ENCODE peak calls at places on chromosomes 11 and 22, in ten cellular contexts. One of them, this sample, is unnamed.

GRCh38 chr22:33352768-33353167 is 294.6 kb upstream of the SYN3 start:
- DNase-seq in activated CD8-positive, alpha-beta memory T cell treated with anti-CD3 and anti-CD28 coated beads for 24 hours: no peak
- DNase-seq in skeletal muscle cell: no peak
- DNase-seq in pancreas: no peak
- DNase-seq in PC-3: no peak
- DNase-seq in BJ: no peak
- DNase-seq in brain pericyte: no peak
- DNase-seq in Daoy: no peak
- DNase-seq in GM10248: no peak
- DNase-seq in EH: peak; percentile 43
- DNase-seq in this sample: no peak

GRCh38 chr11:2926611-2927492 is 2.4 kb downstream of the PHLDA2 start:
- DNase-seq in PC-3: no peak
- DNase-seq in BJ: no peak
- DNase-seq in skeletal muscle cell: no peak
- DNase-seq in EH: no peak
- DNase-seq in Daoy: no peak
- DNase-seq in pancreas: peak; percentile 45
- DNase-seq in GM10248: no peak
- DNase-seq in brain pericyte: no peak
- DNase-seq in activated CD8-positive, alpha-beta memory T cell treated with anti-CD3 and anti-CD28 coated beads for 24 hours: no peak
- DNase-seq in this sample: no peak

GRCh38 chr11:39220501-39221230 is 2238.8 kb downstream of the LRRC4C start:
- DNase-seq in skeletal muscle cell: no peak
- DNase-seq in Daoy: no peak
- DNase-seq in brain pericyte: no peak
- DNase-seq in pancreas: no peak
- DNase-seq in PC-3: no peak
- DNase-seq in activated CD8-positive, alpha-beta memory T cell treated with anti-CD3 and anti-CD28 coated beads for 24 hours: no peak
- DNase-seq in BJ: no peak
- DNase-seq in GM10248: no peak
- DNase-seq in EH: no peak
- DNase-seq in this sample: no peak

GRCh38 chr22:50326959-50327710 is at the start of gene DENND6B:
- DNase-seq in BJ: no peak
- DNase-seq in pancreas: peak; percentile 94
- DNase-seq in EH: peak; percentile 83
- DNase-seq in skeletal muscle cell: no peak
- DNase-seq in GM10248: peak; percentile 93
- DNase-seq in activated CD8-positive, alpha-beta memory T cell treated with anti-CD3 and anti-CD28 coated beads for 24 hours: peak; percentile 88
- DNase-seq in brain pericyte: no peak
- DNase-seq in PC-3: peak; percentile 76
- DNase-seq in Daoy: peak; percentile 86
- DNase-seq in this sample: peak; percentile 62

GRCh38 chr11:38648597-38648996 is 2050.6 kb upstream of the RAG2 start:
- DNase-seq in pancreas: no peak
- DNase-seq in PC-3: peak; percentile 13
- DNase-seq in brain pericyte: no peak
- DNase-seq in GM10248: no peak
- DNase-seq in Daoy: no peak
- DNase-seq in skeletal muscle cell: no peak
- DNase-seq in BJ: no peak
- DNase-seq in activated CD8-positive, alpha-beta memory T cell treated with anti-CD3 and anti-CD28 coated beads for 24 hours: no peak
- DNase-seq in EH: no peak
- DNase-seq in this sample: no peak

GRCh38 chr11:8339592-8340022 is 75.9 kb upstream of the LMO1 start:
- DNase-seq in pancreas: no peak
- DNase-seq in Daoy: no peak
- DNase-seq in activated CD8-positive, alpha-beta memory T cell treated with anti-CD3 and anti-CD28 coated beads for 24 hours: no peak
- DNase-seq in brain pericyte: no peak
- DNase-seq in skeletal muscle cell: no peak
- DNase-seq in EH: no peak
- DNase-seq in BJ: no peak
- DNase-seq in GM10248: no peak
- DNase-seq in PC-3: no peak
- DNase-seq in this sample: no peak

GRCh38 chr11:49208006-49208721 is at the start of gene FOLH1:
- DNase-seq in skeletal muscle cell: no peak
- DNase-seq in BJ: no peak
- DNase-seq in GM10248: peak; percentile 8
- DNase-seq in activated CD8-positive, alpha-beta memory T cell treated with anti-CD3 and anti-CD28 coated beads for 24 hours: no peak
- DNase-seq in brain pericyte: no peak
- DNase-seq in Daoy: no peak
- DNase-seq in PC-3: peak; percentile 2
- DNase-seq in pancreas: peak; percentile 62
- DNase-seq in EH: no peak
- DNase-seq in this sample: no peak

GRCh38 chr11:116822575-116822974 is 529 bp downstream of the APOA4 start:
- DNase-seq in skeletal muscle cell: no peak
- DNase-seq in EH: no peak
- DNase-seq in activated CD8-positive, alpha-beta memory T cell treated with anti-CD3 and anti-CD28 coated beads for 24 hours: no peak
- DNase-seq in PC-3: no peak
- DNase-seq in BJ: no peak
- DNase-seq in Daoy: no peak
- DNase-seq in brain pericyte: no peak
- DNase-seq in GM10248: no peak
- DNase-seq in pancreas: no peak
- DNase-seq in this sample: no peak

GRCh38 chr11:20192641-20193040 is 32.4 kb upstream of the DBX1 start:
- DNase-seq in PC-3: no peak
- DNase-seq in GM10248: no peak
- DNase-seq in Daoy: no peak
- DNase-seq in brain pericyte: no peak
- DNase-seq in EH: no peak
- DNase-seq in pancreas: no peak
- DNase-seq in activated CD8-positive, alpha-beta memory T cell treated with anti-CD3 and anti-CD28 coated beads for 24 hours: no peak
- DNase-seq in skeletal muscle cell: no peak
- DNase-seq in BJ: no peak
- DNase-seq in this sample: no peak

GRCh38 chr11:122778148-122778547 is 60.2 kb upstream of the CRTAM start:
- DNase-seq in Daoy: peak; percentile 23
- DNase-seq in PC-3: peak; percentile 44
- DNase-seq in pancreas: no peak
- DNase-seq in skeletal muscle cell: no peak
- DNase-seq in GM10248: no peak
- DNase-seq in EH: peak; percentile 41
- DNase-seq in brain pericyte: no peak
- DNase-seq in activated CD8-positive, alpha-beta memory T cell treated with anti-CD3 and anti-CD28 coated beads for 24 hours: no peak
- DNase-seq in BJ: no peak
- DNase-seq in this sample: peak; percentile 52

GRCh38 chr11:66683877-66684276 is 6.2 kb upstream of the RBM4B start:
- DNase-seq in BJ: no peak
- DNase-seq in activated CD8-positive, alpha-beta memory T cell treated with anti-CD3 and anti-CD28 coated beads for 24 hours: no peak
- DNase-seq in pancreas: no peak
- DNase-seq in brain pericyte: no peak
- DNase-seq in GM10248: no peak
- DNase-seq in skeletal muscle cell: no peak
- DNase-seq in Daoy: no peak
- DNase-seq in EH: no peak
- DNase-seq in PC-3: no peak
- DNase-seq in this sample: no peak

GRCh38 chr11:82315093-82315492 is 418.6 kb downstream of the FAM181B start:
- DNase-seq in brain pericyte: no peak
- DNase-seq in skeletal muscle cell: no peak
- DNase-seq in GM10248: no peak
- DNase-seq in Daoy: no peak
- DNase-seq in pancreas: no peak
- DNase-seq in BJ: no peak
- DNase-seq in EH: no peak
- DNase-seq in PC-3: peak; percentile 46
- DNase-seq in activated CD8-positive, alpha-beta memory T cell treated with anti-CD3 and anti-CD28 coated beads for 24 hours: no peak
- DNase-seq in this sample: no peak

GRCh38 chr11:96257972-96258951 is 84.7 kb downstream of the MAML2 start:
- DNase-seq in activated CD8-positive, alpha-beta memory T cell treated with anti-CD3 and anti-CD28 coated beads for 24 hours: no peak
- DNase-seq in brain pericyte: no peak
- DNase-seq in skeletal muscle cell: no peak
- DNase-seq in PC-3: no peak
- DNase-seq in EH: peak; percentile 72
- DNase-seq in Daoy: peak; percentile 55
- DNase-seq in pancreas: no peak
- DNase-seq in GM10248: peak; percentile 44
- DNase-seq in BJ: no peak
- DNase-seq in this sample: no peak

GRCh38 chr11:1878134-1879031 is 13.3 kb downstream of the PRR33 start:
- DNase-seq in EH: no peak
- DNase-seq in Daoy: no peak
- DNase-seq in skeletal muscle cell: no peak
- DNase-seq in pancreas: peak; percentile 60
- DNase-seq in GM10248: no peak
- DNase-seq in brain pericyte: no peak
- DNase-seq in PC-3: no peak
- DNase-seq in BJ: no peak
- DNase-seq in activated CD8-positive, alpha-beta memory T cell treated with anti-CD3 and anti-CD28 coated beads for 24 hours: no peak
- DNase-seq in this sample: no peak

GRCh38 chr22:48757581-48757980 is 1070.1 kb downstream of the BRD1 start:
- DNase-seq in skeletal muscle cell: no peak
- DNase-seq in BJ: no peak
- DNase-seq in brain pericyte: no peak
- DNase-seq in activated CD8-positive, alpha-beta memory T cell treated with anti-CD3 and anti-CD28 coated beads for 24 hours: no peak
- DNase-seq in GM10248: no peak
- DNase-seq in EH: no peak
- DNase-seq in Daoy: no peak
- DNase-seq in pancreas: no peak
- DNase-seq in PC-3: no peak
- DNase-seq in this sample: no peak

GRCh38 chr11:2883717-2884423 is 1.7 kb downstream of the CDKN1C start:
- DNase-seq in activated CD8-positive, alpha-beta memory T cell treated with anti-CD3 and anti-CD28 coated beads for 24 hours: no peak
- DNase-seq in GM10248: no peak
- DNase-seq in brain pericyte: no peak
- DNase-seq in pancreas: peak; percentile 62
- DNase-seq in skeletal muscle cell: no peak
- DNase-seq in EH: peak; percentile 24
- DNase-seq in Daoy: no peak
- DNase-seq in BJ: no peak
- DNase-seq in PC-3: no peak
- DNase-seq in this sample: no peak

GRCh38 chr11:104319396-104319795 is 155.4 kb upstream of the PDGFD start:
- DNase-seq in BJ: no peak
- DNase-seq in pancreas: no peak
- DNase-seq in skeletal muscle cell: no peak
- DNase-seq in activated CD8-positive, alpha-beta memory T cell treated with anti-CD3 and anti-CD28 coated beads for 24 hours: no peak
- DNase-seq in GM10248: no peak
- DNase-seq in EH: no peak
- DNase-seq in brain pericyte: no peak
- DNase-seq in Daoy: no peak
- DNase-seq in PC-3: no peak
- DNase-seq in this sample: no peak

GRCh38 chr22:32411388-32411787 is 659 bp downstream of the RTCB start:
- DNase-seq in BJ: peak; percentile 2
- DNase-seq in skeletal muscle cell: no peak
- DNase-seq in brain pericyte: no peak
- DNase-seq in pancreas: no peak
- DNase-seq in activated CD8-positive, alpha-beta memory T cell treated with anti-CD3 and anti-CD28 coated beads for 24 hours: no peak
- DNase-seq in EH: peak; percentile 33
- DNase-seq in PC-3: peak; percentile 58
- DNase-seq in Daoy: peak; percentile 21
- DNase-seq in GM10248: no peak
- DNase-seq in this sample: peak; percentile 8

GRCh38 chr22:31210830-31211503 is 1.1 kb upstream of the LIMK2 start:
- DNase-seq in Daoy: no peak
- DNase-seq in skeletal muscle cell: no peak
- DNase-seq in brain pericyte: no peak
- DNase-seq in activated CD8-positive, alpha-beta memory T cell treated with anti-CD3 and anti-CD28 coated beads for 24 hours: peak; percentile 59
- DNase-seq in BJ: peak; percentile 12
- DNase-seq in pancreas: no peak
- DNase-seq in EH: peak; percentile 60
- DNase-seq in GM10248: no peak
- DNase-seq in PC-3: no peak
- DNase-seq in this sample: no peak

GRCh38 chr22:45878051-45878764 is 98.8 kb downstream of the WNT7B start:
- DNase-seq in PC-3: no peak
- DNase-seq in BJ: no peak
- DNase-seq in activated CD8-positive, alpha-beta memory T cell treated with anti-CD3 and anti-CD28 coated beads for 24 hours: no peak
- DNase-seq in brain pericyte: no peak
- DNase-seq in skeletal muscle cell: no peak
- DNase-seq in GM10248: no peak
- DNase-seq in EH: no peak
- DNase-seq in pancreas: no peak
- DNase-seq in Daoy: peak; percentile 2
- DNase-seq in this sample: no peak

GRCh38 chr22:37499789-37500188 is 13.6 kb upstream of the MFNG start:
- DNase-seq in pancreas: no peak
- DNase-seq in BJ: no peak
- DNase-seq in EH: no peak
- DNase-seq in skeletal muscle cell: no peak
- DNase-seq in Daoy: no peak
- DNase-seq in activated CD8-positive, alpha-beta memory T cell treated with anti-CD3 and anti-CD28 coated beads for 24 hours: no peak
- DNase-seq in brain pericyte: no peak
- DNase-seq in GM10248: no peak
- DNase-seq in PC-3: no peak
- DNase-seq in this sample: no peak

GRCh38 chr11:11292839-11293238 is 60.2 kb downstream of the CSNK2A3 start:
- DNase-seq in brain pericyte: no peak
- DNase-seq in activated CD8-positive, alpha-beta memory T cell treated with anti-CD3 and anti-CD28 coated beads for 24 hours: no peak
- DNase-seq in BJ: no peak
- DNase-seq in EH: no peak
- DNase-seq in Daoy: no peak
- DNase-seq in GM10248: no peak
- DNase-seq in pancreas: no peak
- DNase-seq in skeletal muscle cell: no peak
- DNase-seq in PC-3: no peak
- DNase-seq in this sample: no peak

GRCh38 chr22:32911526-32911925 is 110.0 kb downstream of the TIMP3 start:
- DNase-seq in BJ: no peak
- DNase-seq in skeletal muscle cell: no peak
- DNase-seq in activated CD8-positive, alpha-beta memory T cell treated with anti-CD3 and anti-CD28 coated beads for 24 hours: no peak
- DNase-seq in PC-3: no peak
- DNase-seq in EH: peak; percentile 14
- DNase-seq in pancreas: no peak
- DNase-seq in Daoy: peak; percentile 21
- DNase-seq in GM10248: no peak
- DNase-seq in brain pericyte: no peak
- DNase-seq in this sample: no peak

GRCh38 chr11:36139767-36140166 is 149.5 kb downstream of the COMMD9 start:
- DNase-seq in Daoy: no peak
- DNase-seq in brain pericyte: no peak
- DNase-seq in pancreas: no peak
- DNase-seq in PC-3: peak; percentile 17
- DNase-seq in GM10248: no peak
- DNase-seq in BJ: no peak
- DNase-seq in EH: peak; percentile 16
- DNase-seq in activated CD8-positive, alpha-beta memory T cell treated with anti-CD3 and anti-CD28 coated beads for 24 hours: no peak
- DNase-seq in skeletal muscle cell: no peak
- DNase-seq in this sample: no peak

GRCh38 chr11:2538951-2539735 is 94.3 kb downstream of the KCNQ1 start:
- DNase-seq in pancreas: peak; percentile 51
- DNase-seq in PC-3: no peak
- DNase-seq in EH: no peak
- DNase-seq in Daoy: no peak
- DNase-seq in BJ: no peak
- DNase-seq in skeletal muscle cell: no peak
- DNase-seq in brain pericyte: no peak
- DNase-seq in activated CD8-positive, alpha-beta memory T cell treated with anti-CD3 and anti-CD28 coated beads for 24 hours: no peak
- DNase-seq in GM10248: no peak
- DNase-seq in this sample: no peak

GRCh38 chr11:95149659-95150294 is 60.1 kb downstream of the ENDOD1 start:
- DNase-seq in pancreas: peak; percentile 65
- DNase-seq in PC-3: peak; percentile 76
- DNase-seq in activated CD8-positive, alpha-beta memory T cell treated with anti-CD3 and anti-CD28 coated beads for 24 hours: no peak
- DNase-seq in Daoy: peak; percentile 68
- DNase-seq in GM10248: no peak
- DNase-seq in BJ: no peak
- DNase-seq in EH: no peak
- DNase-seq in skeletal muscle cell: no peak
- DNase-seq in brain pericyte: no peak
- DNase-seq in this sample: no peak

GRCh38 chr11:114183041-114183511 is 113.1 kb upstream of the NNMT start:
- DNase-seq in BJ: no peak
- DNase-seq in activated CD8-positive, alpha-beta memory T cell treated with anti-CD3 and anti-CD28 coated beads for 24 hours: peak; percentile 85
- DNase-seq in GM10248: no peak
- DNase-seq in PC-3: no peak
- DNase-seq in skeletal muscle cell: no peak
- DNase-seq in pancreas: no peak
- DNase-seq in EH: no peak
- DNase-seq in Daoy: no peak
- DNase-seq in brain pericyte: no peak
- DNase-seq in this sample: no peak

GRCh38 chr11:80107415-80107814 is 666.6 kb upstream of the TENM4 start:
- DNase-seq in EH: peak; percentile 13
- DNase-seq in PC-3: no peak
- DNase-seq in activated CD8-positive, alpha-beta memory T cell treated with anti-CD3 and anti-CD28 coated beads for 24 hours: no peak
- DNase-seq in GM10248: no peak
- DNase-seq in BJ: no peak
- DNase-seq in Daoy: no peak
- DNase-seq in brain pericyte: no peak
- DNase-seq in skeletal muscle cell: no peak
- DNase-seq in pancreas: no peak
- DNase-seq in this sample: peak; percentile 17